ENCODE peak calls at places on chromosomes 5 and 9, in five cellular contexts. P is left ventricle myocardium superior; E is GM04504; B is hypothalamus; A is stimulated activated CD8-positive, alpha-beta memory T cell treated with anti-CD3 and anti-CD28 coated beads, Interleukin-7, amount 100 ng/mL, for 1 hour. J is an unnamed sample.

GRCh38 chr5:160442824-160443431 is 21.3 kb downstream of the PTTG1 start:
- DNase-seq in P (no peak), E (no peak), B (no peak), A (no peak), J (no peak)

GRCh38 chr9:95874989-95875304 is 544 bp upstream of the ERCC6L2 start:
- DNase-seq in P (peak), E (no peak), B (no peak), A (peak), J (no peak)

GRCh38 chr5:115577741-115578140 is 24.5 kb downstream of the TICAM2 start:
- DNase-seq in P (no peak), E (no peak), B (no peak), A (no peak), J (no peak)

GRCh38 chr5:149959406-149960236 is 937 bp upstream of the SLC26A2 start:
- DNase-seq in P (no peak), E (no peak), B (no peak), A (peak), J (no peak)

GRCh38 chr9:88220652-88221051 is 82.4 kb upstream of the SPATA31C2 start:
- DNase-seq in P (no peak), E (no peak), B (no peak), A (no peak), J (no peak)

GRCh38 chr9:33233659-33234335 is 6.2 kb upstream of the SPINK4 start:
- DNase-seq in P (no peak), E (peak), B (no peak), A (no peak), J (peak)

GRCh38 chr5:109959652-109960051 is 269.9 kb downstream of the MAN2A1 start:
- DNase-seq in P (no peak), E (no peak), B (no peak), A (no peak), J (no peak)

GRCh38 chr5:138876811-138877210 is 1.7 kb upstream of the LRRTM2 start:
- DNase-seq in P (no peak), E (no peak), B (no peak), A (no peak), J (no peak)

GRCh38 chr9:70823284-70823683 is 298.1 kb downstream of the TRPM3 start:
- DNase-seq in P (no peak), E (no peak), B (no peak), A (no peak), J (no peak)

GRCh38 chr5:125120012-125120411 is 373.6 kb upstream of the ZNF608 start:
- DNase-seq in P (no peak), E (no peak), B (no peak), A (no peak), J (no peak)

GRCh38 chr5:167307042-167307441 is 984.4 kb upstream of the WWC1 start:
- DNase-seq in P (no peak), E (no peak), B (no peak), A (no peak), J (no peak)

GRCh38 chr9:117927354-117927753 is 223.2 kb downstream of the TLR4 start:
- DNase-seq in P (no peak), E (no peak), B (no peak), A (no peak), J (no peak)